ENCODE peak calls at places on chromosomes 11 and 22, in seven cellular contexts. W is GM23248; R is activated naive CD4-positive, alpha-beta T cell treated with Interleukin-2 at 50 U/mL for 16 hours; V is heart left ventricle; A is endothelial cell; G is LHCN-M2; U is sigmoid colon. X is an unnamed sample.

GRCh38 chr11:70225629-70226582 is 22.8 kb downstream of the FADD start:
- DNase-seq in W (no peak), R (no peak), V (no peak), A (no peak), G (no peak), U (no peak), X (no peak)

GRCh38 chr11:126997641-126998040 is 2.9 kb downstream of the KIRREL3 start:
- DNase-seq in W (peak), R (no peak), V (no peak), A (no peak), G (no peak), U (no peak), X (no peak)

GRCh38 chr11:94771390-94771789 is 3.2 kb downstream of the AMOTL1 start:
- DNase-seq in W (peak), R (no peak), V (no peak), A (no peak), G (no peak), U (peak), X (no peak)

GRCh38 chr11:119207300-119207570 is 1.1 kb downstream of the CBL start:
- DNase-seq in W (peak), R (no peak), V (no peak), A (no peak), G (no peak), U (no peak), X (no peak)

GRCh38 chr11:79060081-79060480 is 380.7 kb downstream of the TENM4 start:
- DNase-seq in W (no peak), R (no peak), V (no peak), A (no peak), G (no peak), U (no peak), X (no peak)

GRCh38 chr11:12914401-12914912 is 94.7 kb upstream of the RASSF10 start:
- DNase-seq in W (peak), R (no peak), V (peak), A (peak), G (peak), U (peak), X (no peak)

GRCh38 chr11:73338279-73338678 is 30.2 kb downstream of the ARHGEF17 start:
- DNase-seq in W (no peak), R (no peak), V (no peak), A (no peak), G (no peak), U (peak), X (no peak)

GRCh38 chr11:27553186-27553585 is 46.6 kb upstream of the LIN7C start:
- DNase-seq in W (peak), R (no peak), V (no peak), A (no peak), G (peak), U (no peak), X (no peak)

GRCh38 chr11:122706261-122706660 is 50.7 kb downstream of the UBASH3B start:
- DNase-seq in W (peak), R (no peak), V (no peak), A (no peak), G (peak), U (no peak), X (no peak)

GRCh38 chr22:50314455-50315288 is 7.2 kb upstream of the PLXNB2 start:
- DNase-seq in W (no peak), R (peak), V (peak), A (no peak), G (no peak), U (no peak), X (no peak)

GRCh38 chr11:78768947-78769346 is 194.3 kb upstream of the NARS2 start:
- DNase-seq in W (no peak), R (no peak), V (no peak), A (no peak), G (no peak), U (no peak), X (no peak)

X was measured in SK-N-MC.